ENCODE peak calls at places on chromosomes 16 and 17, in five cellular contexts. One of them, this sample, is unnamed.

GRCh38 chr17:77581480-77581879 is 377.0 kb upstream of the TNRC6C start:
- DNase-seq in A549: peak
- DNase-seq in K562: no peak
- DNase-seq in H1: no peak
- DNase-seq in HepG2: no peak
- DNase-seq in this sample: no peak

GRCh38 chr17:8740486-8740885 is 4.2 kb downstream of the CCDC42 start:
- DNase-seq in A549: no peak
- DNase-seq in K562: no peak
- DNase-seq in H1: no peak
- DNase-seq in HepG2: no peak
- DNase-seq in this sample: no peak

GRCh38 chr16:77805403-77805802 is 17.0 kb downstream of the VAT1L start:
- DNase-seq in A549: no peak
- DNase-seq in K562: no peak
- DNase-seq in H1: no peak
- DNase-seq in HepG2: no peak
- DNase-seq in this sample: no peak

GRCh38 chr17:67223924-67224323 is 21.1 kb downstream of the HELZ start:
- DNase-seq in A549: peak
- DNase-seq in K562: peak
- DNase-seq in H1: no peak
- DNase-seq in HepG2: peak
- DNase-seq in this sample: no peak

GRCh38 chr16:25013049-25013448 is 2.1 kb downstream of the ARHGAP17 start:
- DNase-seq in A549: no peak
- DNase-seq in K562: no peak
- DNase-seq in H1: no peak
- DNase-seq in HepG2: no peak
- DNase-seq in this sample: no peak

GRCh38 chr17:27544350-27545131 is 86.4 kb upstream of the LGALS9 start:
- DNase-seq in A549: no peak
- DNase-seq in K562: peak
- DNase-seq in H1: no peak
- DNase-seq in HepG2: no peak
- DNase-seq in this sample: peak

GRCh38 chr17:19933633-19934032 is 44.0 kb downstream of the AKAP10 start:
- DNase-seq in A549: no peak
- DNase-seq in K562: no peak
- DNase-seq in H1: no peak
- DNase-seq in HepG2: no peak
- DNase-seq in this sample: no peak

GRCh38 chr16:18948372-18949020 is 22.3 kb upstream of the SMG1 start:
- DNase-seq in A549: no peak
- DNase-seq in K562: no peak
- DNase-seq in H1: no peak
- DNase-seq in HepG2: no peak
- DNase-seq in this sample: no peak

GRCh38 chr16:10558746-10559641 is 21.4 kb downstream of the EMP2 start:
- DNase-seq in A549: no peak
- DNase-seq in K562: no peak
- DNase-seq in H1: no peak
- DNase-seq in HepG2: no peak
- DNase-seq in this sample: no peak

GRCh38 chr16:16080465-16081065 is 131.1 kb downstream of the ABCC1 start:
- DNase-seq in A549: no peak
- DNase-seq in K562: no peak
- DNase-seq in H1: no peak
- DNase-seq in HepG2: no peak
- DNase-seq in this sample: no peak

GRCh38 chr17:77453613-77454559 is 313.1 kb downstream of the SEC14L1 start:
- DNase-seq in A549: no peak
- DNase-seq in K562: peak
- DNase-seq in H1: no peak
- DNase-seq in HepG2: peak
- DNase-seq in this sample: no peak

GRCh38 chr17:28402224-28402630 is 3.8 kb downstream of the SLC46A1 start:
- DNase-seq in A549: no peak
- DNase-seq in K562: no peak
- DNase-seq in H1: no peak
- DNase-seq in HepG2: no peak
- DNase-seq in this sample: no peak

GRCh38 chr17:5249615-5250014 is 15.0 kb upstream of the SCIMP start:
- DNase-seq in A549: peak
- DNase-seq in K562: peak
- DNase-seq in H1: peak
- DNase-seq in HepG2: peak
- DNase-seq in this sample: no peak

GRCh38 chr17:38703742-38704644 is 1.1 kb upstream of the MLLT6 start:
- DNase-seq in A549: no peak
- DNase-seq in K562: peak
- DNase-seq in H1: peak
- DNase-seq in HepG2: peak
- DNase-seq in this sample: no peak

GRCh38 chr16:85983606-85984005 is 84.6 kb downstream of the IRF8 start:
- DNase-seq in A549: no peak
- DNase-seq in K562: no peak
- DNase-seq in H1: no peak
- DNase-seq in HepG2: no peak
- DNase-seq in this sample: no peak

GRCh38 chr17:37212184-37212583 is 163.6 kb upstream of the C17orf78 start:
- DNase-seq in A549: no peak
- DNase-seq in K562: no peak
- DNase-seq in H1: no peak
- DNase-seq in HepG2: no peak
- DNase-seq in this sample: no peak

GRCh38 chr17:40616592-40616991 is 31.0 kb downstream of the SMARCE1 start:
- DNase-seq in A549: no peak
- DNase-seq in K562: no peak
- DNase-seq in H1: no peak
- DNase-seq in HepG2: no peak
- DNase-seq in this sample: no peak

GRCh38 chr16:23827245-23827543 is 8.6 kb upstream of the PRKCB start:
- DNase-seq in A549: no peak
- DNase-seq in K562: no peak
- DNase-seq in H1: no peak
- DNase-seq in HepG2: no peak
- DNase-seq in this sample: no peak

GRCh38 chr17:18992454-18993130 is 12.0 kb downstream of the FAM83G start:
- DNase-seq in A549: no peak
- DNase-seq in K562: no peak
- DNase-seq in H1: no peak
- DNase-seq in HepG2: no peak
- DNase-seq in this sample: peak

GRCh38 chr16:31071861-31072260 is 2.2 kb downstream of the ZNF668 start:
- DNase-seq in A549: no peak
- DNase-seq in K562: no peak
- DNase-seq in H1: no peak
- DNase-seq in HepG2: no peak
- DNase-seq in this sample: no peak

GRCh38 chr17:69607162-69607834 is 192.8 kb downstream of the MAP2K6 start:
- DNase-seq in A549: peak
- DNase-seq in K562: peak
- DNase-seq in H1: peak
- DNase-seq in HepG2: peak
- DNase-seq in this sample: peak

GRCh38 chr17:181213-182163 is at the start of gene DOC2B:
- DNase-seq in A549: no peak
- DNase-seq in K562: no peak
- DNase-seq in H1: no peak
- DNase-seq in HepG2: no peak
- DNase-seq in this sample: no peak

GRCh38 chr17:66702106-66702936 is 132.6 kb upstream of the CACNG5 start:
- DNase-seq in A549: peak
- DNase-seq in K562: no peak
- DNase-seq in H1: no peak
- DNase-seq in HepG2: peak
- DNase-seq in this sample: no peak

GRCh38 chr16:85239871-85240270 is 127.6 kb upstream of the CIBAR2 start:
- DNase-seq in A549: no peak
- DNase-seq in K562: no peak
- DNase-seq in H1: no peak
- DNase-seq in HepG2: no peak
- DNase-seq in this sample: no peak

GRCh38 chr16:24589997-24590396 is 50.6 kb downstream of the RBBP6 start:
- DNase-seq in A549: no peak
- DNase-seq in K562: no peak
- DNase-seq in H1: no peak
- DNase-seq in HepG2: no peak
- DNase-seq in this sample: no peak

GRCh38 chr17:52648995-52649394 is 490.5 kb upstream of the CA10 start:
- DNase-seq in A549: no peak
- DNase-seq in K562: no peak
- DNase-seq in H1: no peak
- DNase-seq in HepG2: no peak
- DNase-seq in this sample: no peak

GRCh38 chr17:8706431-8706830 is 38.2 kb downstream of the CCDC42 start:
- DNase-seq in A549: no peak
- DNase-seq in K562: no peak
- DNase-seq in H1: no peak
- DNase-seq in HepG2: no peak
- DNase-seq in this sample: no peak

GRCh38 chr17:49822829-49823228 is 25.0 kb downstream of the TAC4 start:
- DNase-seq in A549: no peak
- DNase-seq in K562: peak
- DNase-seq in H1: no peak
- DNase-seq in HepG2: no peak
- DNase-seq in this sample: no peak

DNA sequence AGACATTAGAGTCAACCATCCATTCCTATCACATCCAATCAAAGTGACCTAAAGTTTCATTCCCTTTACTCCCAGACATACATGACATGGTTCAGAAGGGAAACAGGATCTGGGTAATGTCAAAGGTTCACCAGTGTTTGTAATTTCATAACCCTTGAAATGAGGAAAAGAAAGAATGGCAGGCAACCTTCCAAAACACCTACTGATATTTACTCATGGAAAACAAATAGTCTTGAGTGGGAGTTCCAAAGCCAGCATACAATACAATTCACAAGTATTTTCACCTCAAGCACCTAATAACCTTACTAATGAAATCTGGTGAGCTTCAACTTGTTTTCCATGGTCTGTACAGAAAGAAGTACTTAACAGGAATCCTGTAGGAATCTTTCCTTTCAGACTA is 72.5 kb upstream of the AXIN2 start:
- DNase-seq in A549: peak
- DNase-seq in K562: no peak
- DNase-seq in H1: no peak
- DNase-seq in HepG2: peak
- DNase-seq in this sample: no peak
- TF ChIP-seq MAX in A549: no peak
- TF ChIP-seq MAX in K562: no peak
- TF ChIP-seq MAX in H1: no peak
- TF ChIP-seq MAX in HepG2: no peak
- TF ChIP-seq MAX in this sample: no peak

GRCh38 chr17:75694536-75694935 is 26.7 kb upstream of the ITGB4 start:
- DNase-seq in A549: no peak
- DNase-seq in K562: no peak
- DNase-seq in H1: no peak
- DNase-seq in HepG2: no peak
- DNase-seq in this sample: no peak

GRCh38 chr17:75692976-75693375 is 25.8 kb downstream of the SAP30BP start:
- DNase-seq in A549: no peak
- DNase-seq in K562: no peak
- DNase-seq in H1: no peak
- DNase-seq in HepG2: no peak
- DNase-seq in this sample: no peak

GRCh38 chr17:75695830-75696271 is 25.4 kb upstream of the ITGB4 start:
- DNase-seq in A549: no peak
- DNase-seq in K562: no peak
- DNase-seq in H1: no peak
- DNase-seq in HepG2: no peak
- DNase-seq in this sample: no peak

GRCh38 chr17:75695141-75695829 is 26.0 kb upstream of the ITGB4 start:
- DNase-seq in A549: peak
- DNase-seq in K562: no peak
- DNase-seq in H1: no peak
- DNase-seq in HepG2: no peak
- DNase-seq in this sample: no peak

GRCh38 chr17:75693500-75694481 is 26.7 kb downstream of the SAP30BP start:
- DNase-seq in A549: peak
- DNase-seq in K562: no peak
- DNase-seq in H1: no peak
- DNase-seq in HepG2: no peak
- DNase-seq in this sample: no peak
- TF ChIP-seq KDM1A in A549: no peak
- TF ChIP-seq KDM1A in K562: no peak
- TF ChIP-seq KDM1A in H1: no peak
- TF ChIP-seq KDM1A in HepG2: no peak
- TF ChIP-seq KDM1A in this sample: no peak

DNA sequence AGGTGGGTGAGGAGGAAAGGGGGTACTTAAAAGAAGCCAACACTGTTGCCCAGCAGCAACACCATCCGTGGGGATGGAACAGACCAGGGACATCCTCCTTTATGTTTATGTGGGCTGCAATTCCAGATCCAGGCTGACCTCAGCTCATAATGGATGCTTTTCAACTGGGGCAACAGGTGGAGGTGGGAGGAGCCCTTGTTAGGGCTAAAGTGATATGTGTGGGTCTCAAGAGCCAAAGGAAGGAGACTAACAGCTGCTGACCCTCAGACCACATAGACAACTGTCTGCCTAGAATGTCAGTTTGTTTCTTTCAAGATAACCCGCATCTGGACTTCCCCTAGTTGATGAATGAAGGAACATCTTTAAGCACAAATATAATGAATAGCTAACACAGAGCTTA is 2.0 kb upstream of the INPP5K start:
- DNase-seq in A549: no peak
- DNase-seq in K562: no peak
- DNase-seq in H1: no peak
- DNase-seq in HepG2: no peak
- DNase-seq in this sample: no peak
- TF ChIP-seq MAX in A549: no peak
- TF ChIP-seq MAX in K562: no peak
- TF ChIP-seq MAX in H1: no peak
- TF ChIP-seq MAX in HepG2: no peak
- TF ChIP-seq MAX in this sample: no peak

DNA sequence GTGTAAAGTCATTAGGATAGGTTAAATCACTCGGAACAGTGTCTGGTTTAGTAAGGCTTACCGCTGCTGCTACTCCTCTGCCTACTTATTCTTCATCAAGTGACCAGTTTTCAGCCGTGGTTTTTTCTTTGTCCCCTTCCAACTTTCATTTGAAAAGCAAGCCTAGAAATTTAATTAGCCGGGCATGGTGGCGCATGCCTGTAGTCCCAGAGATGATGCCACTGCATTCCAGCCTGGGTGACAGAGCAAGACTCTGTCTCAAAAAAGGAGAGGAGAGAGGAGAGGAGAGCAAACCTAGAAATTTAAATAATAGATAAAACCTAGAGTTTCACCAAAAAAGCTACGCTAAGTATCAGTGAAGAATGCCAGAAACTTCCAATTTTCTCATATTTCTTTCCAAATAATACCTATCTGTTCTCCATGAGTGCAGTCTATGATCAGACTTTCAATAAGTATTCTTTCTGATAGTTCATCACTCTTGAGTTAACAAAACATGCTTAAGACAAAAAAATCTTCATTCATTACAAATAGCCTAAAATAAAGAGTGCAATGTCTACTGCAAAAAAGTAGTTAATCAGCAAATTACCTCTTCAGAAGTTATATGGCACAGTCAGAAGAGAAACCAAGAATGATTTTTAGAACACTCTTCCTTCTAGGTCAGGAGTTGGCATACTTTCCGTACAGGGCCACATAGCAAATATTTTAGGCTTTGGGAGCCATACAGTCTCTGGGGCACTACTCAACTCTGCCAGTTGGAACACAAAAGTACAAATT is 15.1 kb downstream of the ANKFY1 start:
- DNase-seq in A549: no peak
- DNase-seq in K562: no peak
- DNase-seq in H1: no peak
- DNase-seq in HepG2: no peak
- DNase-seq in this sample: no peak
- TF ChIP-seq KDM1A in A549: no peak
- TF ChIP-seq KDM1A in K562: no peak
- TF ChIP-seq KDM1A in H1: no peak
- TF ChIP-seq KDM1A in HepG2: no peak
- TF ChIP-seq KDM1A in this sample: no peak